ENCODE peak calls at places on chromosomes 1 and 21, in eight cellular contexts. B, I, F, K, M, C, Y and N are unnamed samples.

GRCh38 chr21:28247454-28248020 is 745.1 kb downstream of the LTN1 start:
- DNase-seq in B (no peak), I (no peak), F (no peak), K (no peak), M (no peak), C (no peak), Y (no peak), N (no peak)

GRCh38 chr1:171438441-171438840 is 46.9 kb upstream of the PRRC2C start:
- DNase-seq in B (peak; percentile 89), I (no peak), F (no peak), K (no peak), M (no peak), C (no peak), Y (peak; percentile 94), N (no peak)

GRCh38 chr1:68011786-68012375 is 38.5 kb downstream of the DIRAS3 start:
- DNase-seq in B (no peak), I (no peak), F (no peak), K (no peak), M (no peak), C (no peak), Y (peak; percentile 7), N (no peak)

GRCh38 chr1:166874464-166874863 is 1.6 kb downstream of the TADA1 start:
- DNase-seq in B (no peak), I (no peak), F (peak; percentile 53), K (no peak), M (no peak), C (no peak), Y (no peak), N (no peak)

GRCh38 chr1:245111073-245111472 is 43.7 kb upstream of the KIF26B start:
- DNase-seq in B (no peak), I (no peak), F (no peak), K (no peak), M (no peak), C (no peak), Y (no peak), N (no peak)

GRCh38 chr1:240190881-240191385 is 99.2 kb downstream of the FMN2 start:
- DNase-seq in B (peak; percentile 13), I (no peak), F (no peak), K (no peak), M (no peak), C (no peak), Y (peak; percentile 76), N (no peak)

GRCh38 chr21:21664871-21665270 is 666.7 kb downstream of the NCAM2 start:
- DNase-seq in B (no peak), I (no peak), F (no peak), K (no peak), M (no peak), C (no peak), Y (no peak), N (no peak)

GRCh38 chr21:19508844-19509243 is 1105.3 kb upstream of the TMPRSS15 start:
- DNase-seq in B (no peak), I (no peak), F (no peak), K (no peak), M (no peak), C (no peak), Y (no peak), N (no peak)

GRCh38 chr1:204421441-204421840 is 9.8 kb upstream of the PPP1R15B start:
- DNase-seq in B (no peak), I (no peak), F (no peak), K (no peak), M (no peak), C (no peak), Y (no peak), N (no peak)